ENCODE peak calls at places on chromosomes 12 and 14, in seven cellular contexts. One of them, this sample, is unnamed.

GRCh38 chr12:7441216-7441615 is 2.7 kb downstream of the CD163L1 start:
- DNase-seq in KBM-7: no peak
- DNase-seq in ACHN: no peak
- DNase-seq in AML-193: no peak
- DNase-seq in BE2C: no peak
- DNase-seq in activated CD4-positive, CD25-positive, alpha-beta regulatory T cell treated with anti-CD3 and anti-CD28 coated beads, Interleukin-2, amount 50 U/mL, for 16 hours: no peak
- DNase-seq in NCI-H146: no peak
- DNase-seq in this sample: no peak

GRCh38 chr14:101726295-101726953 is 35.1 kb upstream of the PPP2R5C start:
- DNase-seq in KBM-7: no peak
- DNase-seq in BE2C: no peak
- DNase-seq in NCI-H146: no peak
- DNase-seq in AML-193: no peak
- DNase-seq in ACHN: no peak
- DNase-seq in activated CD4-positive, CD25-positive, alpha-beta regulatory T cell treated with anti-CD3 and anti-CD28 coated beads, Interleukin-2, amount 50 U/mL, for 16 hours: no peak
- DNase-seq in this sample: no peak

GRCh38 chr12:12333980-12334709 is 15.9 kb downstream of the MANSC1 start:
- DNase-seq in NCI-H146: peak; percentile 79
- DNase-seq in KBM-7: peak; percentile 75
- DNase-seq in BE2C: peak; percentile 75
- DNase-seq in activated CD4-positive, CD25-positive, alpha-beta regulatory T cell treated with anti-CD3 and anti-CD28 coated beads, Interleukin-2, amount 50 U/mL, for 16 hours: peak; percentile 17
- DNase-seq in AML-193: peak; percentile 71
- DNase-seq in ACHN: peak; percentile 68
- DNase-seq in this sample: peak; percentile 67

GRCh38 chr14:76421662-76422061 is 45.7 kb downstream of the ESRRB start:
- DNase-seq in BE2C: no peak
- DNase-seq in NCI-H146: no peak
- DNase-seq in ACHN: no peak
- DNase-seq in activated CD4-positive, CD25-positive, alpha-beta regulatory T cell treated with anti-CD3 and anti-CD28 coated beads, Interleukin-2, amount 50 U/mL, for 16 hours: no peak
- DNase-seq in AML-193: no peak
- DNase-seq in KBM-7: no peak
- DNase-seq in this sample: no peak

GRCh38 chr12:58452546-58452945 is 467.8 kb downstream of the LRIG3 start:
- DNase-seq in AML-193: no peak
- DNase-seq in ACHN: no peak
- DNase-seq in BE2C: no peak
- DNase-seq in activated CD4-positive, CD25-positive, alpha-beta regulatory T cell treated with anti-CD3 and anti-CD28 coated beads, Interleukin-2, amount 50 U/mL, for 16 hours: no peak
- DNase-seq in NCI-H146: no peak
- DNase-seq in KBM-7: no peak
- DNase-seq in this sample: no peak

GRCh38 chr14:19902409-19902808 is 18.0 kb upstream of the OR4K5 start:
- DNase-seq in activated CD4-positive, CD25-positive, alpha-beta regulatory T cell treated with anti-CD3 and anti-CD28 coated beads, Interleukin-2, amount 50 U/mL, for 16 hours: no peak
- DNase-seq in BE2C: no peak
- DNase-seq in KBM-7: no peak
- DNase-seq in ACHN: no peak
- DNase-seq in NCI-H146: no peak
- DNase-seq in AML-193: peak; percentile 18
- DNase-seq in this sample: no peak

GRCh38 chr14:78227466-78228077 is 57.4 kb downstream of the NRXN3 start:
- DNase-seq in KBM-7: no peak
- DNase-seq in AML-193: no peak
- DNase-seq in NCI-H146: no peak
- DNase-seq in activated CD4-positive, CD25-positive, alpha-beta regulatory T cell treated with anti-CD3 and anti-CD28 coated beads, Interleukin-2, amount 50 U/mL, for 16 hours: no peak
- DNase-seq in ACHN: peak; percentile 2
- DNase-seq in BE2C: no peak
- DNase-seq in this sample: no peak

GRCh38 chr12:6778571-6779550 is 6.5 kb downstream of the LAG3 start:
- DNase-seq in NCI-H146: peak; percentile 99
- DNase-seq in ACHN: peak; percentile 96
- DNase-seq in BE2C: peak; percentile 98
- DNase-seq in activated CD4-positive, CD25-positive, alpha-beta regulatory T cell treated with anti-CD3 and anti-CD28 coated beads, Interleukin-2, amount 50 U/mL, for 16 hours: peak; percentile 81
- DNase-seq in KBM-7: peak; percentile 97
- DNase-seq in AML-193: peak; percentile 82
- DNase-seq in this sample: peak; percentile 94

GRCh38 chr12:6367969-6368892 is 7.1 kb downstream of the SCNN1A start:
- DNase-seq in ACHN: no peak
- DNase-seq in BE2C: no peak
- DNase-seq in AML-193: peak; percentile 71
- DNase-seq in NCI-H146: no peak
- DNase-seq in KBM-7: peak; percentile 67
- DNase-seq in activated CD4-positive, CD25-positive, alpha-beta regulatory T cell treated with anti-CD3 and anti-CD28 coated beads, Interleukin-2, amount 50 U/mL, for 16 hours: no peak
- DNase-seq in this sample: no peak

GRCh38 chr12:106455100-106455499 is 97.6 kb downstream of the POLR3B start:
- DNase-seq in KBM-7: no peak
- DNase-seq in NCI-H146: no peak
- DNase-seq in BE2C: no peak
- DNase-seq in ACHN: no peak
- DNase-seq in activated CD4-positive, CD25-positive, alpha-beta regulatory T cell treated with anti-CD3 and anti-CD28 coated beads, Interleukin-2, amount 50 U/mL, for 16 hours: no peak
- DNase-seq in AML-193: no peak
- DNase-seq in this sample: no peak

GRCh38 chr12:112005419-112006395 is 7.3 kb downstream of the TMEM116 start:
- DNase-seq in NCI-H146: peak; percentile 31
- DNase-seq in activated CD4-positive, CD25-positive, alpha-beta regulatory T cell treated with anti-CD3 and anti-CD28 coated beads, Interleukin-2, amount 50 U/mL, for 16 hours: no peak
- DNase-seq in BE2C: no peak
- DNase-seq in KBM-7: no peak
- DNase-seq in ACHN: peak; percentile 71
- DNase-seq in AML-193: no peak
- DNase-seq in this sample: no peak

GRCh38 chr12:57319678-57320469 is 68.9 kb upstream of the STAC3 start:
- DNase-seq in NCI-H146: no peak
- DNase-seq in AML-193: no peak
- DNase-seq in BE2C: no peak
- DNase-seq in ACHN: no peak
- DNase-seq in activated CD4-positive, CD25-positive, alpha-beta regulatory T cell treated with anti-CD3 and anti-CD28 coated beads, Interleukin-2, amount 50 U/mL, for 16 hours: no peak
- DNase-seq in KBM-7: no peak
- DNase-seq in this sample: peak; percentile 28

GRCh38 chr12:101727098-101727497 is 12.2 kb downstream of the SYCP3 start:
- DNase-seq in AML-193: no peak
- DNase-seq in ACHN: no peak
- DNase-seq in NCI-H146: no peak
- DNase-seq in KBM-7: no peak
- DNase-seq in BE2C: no peak
- DNase-seq in activated CD4-positive, CD25-positive, alpha-beta regulatory T cell treated with anti-CD3 and anti-CD28 coated beads, Interleukin-2, amount 50 U/mL, for 16 hours: no peak
- DNase-seq in this sample: no peak

GRCh38 chr12:72141381-72141780 is 130.8 kb upstream of the TRHDE start:
- DNase-seq in NCI-H146: no peak
- DNase-seq in KBM-7: peak; percentile 18
- DNase-seq in BE2C: no peak
- DNase-seq in activated CD4-positive, CD25-positive, alpha-beta regulatory T cell treated with anti-CD3 and anti-CD28 coated beads, Interleukin-2, amount 50 U/mL, for 16 hours: no peak
- DNase-seq in ACHN: peak; percentile 39
- DNase-seq in AML-193: peak; percentile 24
- DNase-seq in this sample: no peak

GRCh38 chr14:70920608-70921007 is 13.3 kb downstream of the PCNX1 start:
- DNase-seq in AML-193: no peak
- DNase-seq in NCI-H146: no peak
- DNase-seq in activated CD4-positive, CD25-positive, alpha-beta regulatory T cell treated with anti-CD3 and anti-CD28 coated beads, Interleukin-2, amount 50 U/mL, for 16 hours: no peak
- DNase-seq in KBM-7: no peak
- DNase-seq in BE2C: no peak
- DNase-seq in ACHN: no peak
- DNase-seq in this sample: peak; percentile 39

GRCh38 chr12:121980211-121980891 is 41.3 kb upstream of the BCL7A start:
- DNase-seq in ACHN: no peak
- DNase-seq in BE2C: no peak
- DNase-seq in AML-193: no peak
- DNase-seq in NCI-H146: no peak
- DNase-seq in activated CD4-positive, CD25-positive, alpha-beta regulatory T cell treated with anti-CD3 and anti-CD28 coated beads, Interleukin-2, amount 50 U/mL, for 16 hours: no peak
- DNase-seq in KBM-7: peak; percentile 43
- DNase-seq in this sample: no peak

GRCh38 chr12:99332936-99333591 is 314.5 kb upstream of the GARIN6 start:
- DNase-seq in activated CD4-positive, CD25-positive, alpha-beta regulatory T cell treated with anti-CD3 and anti-CD28 coated beads, Interleukin-2, amount 50 U/mL, for 16 hours: no peak
- DNase-seq in AML-193: no peak
- DNase-seq in KBM-7: no peak
- DNase-seq in NCI-H146: no peak
- DNase-seq in BE2C: no peak
- DNase-seq in ACHN: no peak
- DNase-seq in this sample: no peak

GRCh38 chr14:99231181-99231849 is 40.7 kb downstream of the BCL11B start:
- DNase-seq in NCI-H146: no peak
- DNase-seq in activated CD4-positive, CD25-positive, alpha-beta regulatory T cell treated with anti-CD3 and anti-CD28 coated beads, Interleukin-2, amount 50 U/mL, for 16 hours: no peak
- DNase-seq in AML-193: no peak
- DNase-seq in BE2C: no peak
- DNase-seq in ACHN: no peak
- DNase-seq in KBM-7: no peak
- DNase-seq in this sample: no peak

GRCh38 chr14:73462815-73463214 is 4.5 kb upstream of the NUMB start:
- DNase-seq in activated CD4-positive, CD25-positive, alpha-beta regulatory T cell treated with anti-CD3 and anti-CD28 coated beads, Interleukin-2, amount 50 U/mL, for 16 hours: no peak
- DNase-seq in KBM-7: no peak
- DNase-seq in ACHN: no peak
- DNase-seq in NCI-H146: no peak
- DNase-seq in BE2C: peak; percentile 27
- DNase-seq in AML-193: no peak
- DNase-seq in this sample: peak; percentile 62

GRCh38 chr14:24312736-24313507 is 1.6 kb downstream of the LTB4R start:
- DNase-seq in KBM-7: peak; percentile 82
- DNase-seq in BE2C: no peak
- DNase-seq in NCI-H146: no peak
- DNase-seq in AML-193: peak; percentile 94
- DNase-seq in activated CD4-positive, CD25-positive, alpha-beta regulatory T cell treated with anti-CD3 and anti-CD28 coated beads, Interleukin-2, amount 50 U/mL, for 16 hours: no peak
- DNase-seq in ACHN: peak; percentile 32
- DNase-seq in this sample: peak; percentile 78

GRCh38 chr12:117228239-117228638 is 38.0 kb upstream of the FBXO21 start:
- DNase-seq in BE2C: no peak
- DNase-seq in ACHN: no peak
- DNase-seq in AML-193: no peak
- DNase-seq in NCI-H146: no peak
- DNase-seq in activated CD4-positive, CD25-positive, alpha-beta regulatory T cell treated with anti-CD3 and anti-CD28 coated beads, Interleukin-2, amount 50 U/mL, for 16 hours: no peak
- DNase-seq in KBM-7: no peak
- DNase-seq in this sample: no peak

GRCh38 chr14:65038966-65039365 is 52.3 kb downstream of the FNTB start:
- DNase-seq in BE2C: no peak
- DNase-seq in ACHN: no peak
- DNase-seq in AML-193: no peak
- DNase-seq in activated CD4-positive, CD25-positive, alpha-beta regulatory T cell treated with anti-CD3 and anti-CD28 coated beads, Interleukin-2, amount 50 U/mL, for 16 hours: no peak
- DNase-seq in KBM-7: no peak
- DNase-seq in NCI-H146: no peak
- DNase-seq in this sample: no peak

GRCh38 chr14:90087433-90087832 is 25.6 kb downstream of the KCNK13 start:
- DNase-seq in BE2C: no peak
- DNase-seq in KBM-7: peak; percentile 39
- DNase-seq in NCI-H146: no peak
- DNase-seq in AML-193: peak; percentile 90
- DNase-seq in activated CD4-positive, CD25-positive, alpha-beta regulatory T cell treated with anti-CD3 and anti-CD28 coated beads, Interleukin-2, amount 50 U/mL, for 16 hours: no peak
- DNase-seq in ACHN: peak; percentile 15
- DNase-seq in this sample: no peak

GRCh38 chr12:95995238-95996031 is 709 bp downstream of the HAL start:
- DNase-seq in BE2C: no peak
- DNase-seq in KBM-7: no peak
- DNase-seq in NCI-H146: peak; percentile 3
- DNase-seq in AML-193: no peak
- DNase-seq in ACHN: no peak
- DNase-seq in activated CD4-positive, CD25-positive, alpha-beta regulatory T cell treated with anti-CD3 and anti-CD28 coated beads, Interleukin-2, amount 50 U/mL, for 16 hours: no peak
- DNase-seq in this sample: no peak

GRCh38 chr12:4791497-4791896 is 71.3 kb downstream of the GALNT8 start:
- DNase-seq in BE2C: no peak
- DNase-seq in KBM-7: no peak
- DNase-seq in NCI-H146: no peak
- DNase-seq in ACHN: no peak
- DNase-seq in activated CD4-positive, CD25-positive, alpha-beta regulatory T cell treated with anti-CD3 and anti-CD28 coated beads, Interleukin-2, amount 50 U/mL, for 16 hours: no peak
- DNase-seq in AML-193: no peak
- DNase-seq in this sample: no peak

GRCh38 chr14:90681889-90682429 is 134.3 kb downstream of the TTC7B start:
- DNase-seq in ACHN: no peak
- DNase-seq in NCI-H146: no peak
- DNase-seq in KBM-7: no peak
- DNase-seq in BE2C: no peak
- DNase-seq in AML-193: no peak
- DNase-seq in activated CD4-positive, CD25-positive, alpha-beta regulatory T cell treated with anti-CD3 and anti-CD28 coated beads, Interleukin-2, amount 50 U/mL, for 16 hours: no peak
- DNase-seq in this sample: no peak

GRCh38 chr12:128951448-128951847 is 98.2 kb downstream of the GLT1D1 start:
- DNase-seq in activated CD4-positive, CD25-positive, alpha-beta regulatory T cell treated with anti-CD3 and anti-CD28 coated beads, Interleukin-2, amount 50 U/mL, for 16 hours: no peak
- DNase-seq in KBM-7: no peak
- DNase-seq in NCI-H146: no peak
- DNase-seq in BE2C: no peak
- DNase-seq in AML-193: no peak
- DNase-seq in ACHN: no peak
- DNase-seq in this sample: no peak

GRCh38 chr14:81517798-81518398 is 15.8 kb downstream of the SEL1L start:
- DNase-seq in BE2C: no peak
- DNase-seq in activated CD4-positive, CD25-positive, alpha-beta regulatory T cell treated with anti-CD3 and anti-CD28 coated beads, Interleukin-2, amount 50 U/mL, for 16 hours: no peak
- DNase-seq in KBM-7: no peak
- DNase-seq in AML-193: no peak
- DNase-seq in NCI-H146: no peak
- DNase-seq in ACHN: no peak
- DNase-seq in this sample: no peak

GRCh38 chr14:44962573-44963528 is 861 bp downstream of the TOGARAM1 start:
- DNase-seq in AML-193: no peak
- DNase-seq in activated CD4-positive, CD25-positive, alpha-beta regulatory T cell treated with anti-CD3 and anti-CD28 coated beads, Interleukin-2, amount 50 U/mL, for 16 hours: no peak
- DNase-seq in BE2C: no peak
- DNase-seq in NCI-H146: peak; percentile 71
- DNase-seq in ACHN: peak; percentile 35
- DNase-seq in KBM-7: peak; percentile 63
- DNase-seq in this sample: peak; percentile 69

GRCh38 chr14:50447491-50447890 is 50.8 kb upstream of the CDKL1 start:
- DNase-seq in KBM-7: no peak
- DNase-seq in NCI-H146: no peak
- DNase-seq in BE2C: no peak
- DNase-seq in ACHN: peak; percentile 4
- DNase-seq in AML-193: no peak
- DNase-seq in activated CD4-positive, CD25-positive, alpha-beta regulatory T cell treated with anti-CD3 and anti-CD28 coated beads, Interleukin-2, amount 50 U/mL, for 16 hours: no peak
- DNase-seq in this sample: peak; percentile 81

GRCh38 chr14:49950275-49951250 is 57.7 kb downstream of the ARF6 start:
- DNase-seq in ACHN: no peak
- DNase-seq in NCI-H146: peak; percentile 30
- DNase-seq in AML-193: no peak
- DNase-seq in BE2C: no peak
- DNase-seq in activated CD4-positive, CD25-positive, alpha-beta regulatory T cell treated with anti-CD3 and anti-CD28 coated beads, Interleukin-2, amount 50 U/mL, for 16 hours: no peak
- DNase-seq in KBM-7: no peak
- DNase-seq in this sample: peak; percentile 18

GRCh38 chr12:121795029-121795977 is 1.8 kb upstream of the RHOF start:
- DNase-seq in AML-193: peak; percentile 75
- DNase-seq in KBM-7: peak; percentile 91
- DNase-seq in NCI-H146: peak; percentile 61
- DNase-seq in activated CD4-positive, CD25-positive, alpha-beta regulatory T cell treated with anti-CD3 and anti-CD28 coated beads, Interleukin-2, amount 50 U/mL, for 16 hours: peak; percentile 76
- DNase-seq in ACHN: peak; percentile 89
- DNase-seq in BE2C: peak; percentile 88
- DNase-seq in this sample: peak; percentile 86

GRCh38 chr12:10170199-10170598 is 1.7 kb downstream of the OLR1 start:
- DNase-seq in ACHN: no peak
- DNase-seq in BE2C: no peak
- DNase-seq in activated CD4-positive, CD25-positive, alpha-beta regulatory T cell treated with anti-CD3 and anti-CD28 coated beads, Interleukin-2, amount 50 U/mL, for 16 hours: no peak
- DNase-seq in AML-193: peak; percentile 78
- DNase-seq in KBM-7: no peak
- DNase-seq in NCI-H146: no peak
- DNase-seq in this sample: no peak

GRCh38 chr12:120999191-121000120 is 16.8 kb downstream of the C12orf43 start:
- DNase-seq in NCI-H146: no peak
- DNase-seq in KBM-7: no peak
- DNase-seq in AML-193: no peak
- DNase-seq in BE2C: peak; percentile 35
- DNase-seq in activated CD4-positive, CD25-positive, alpha-beta regulatory T cell treated with anti-CD3 and anti-CD28 coated beads, Interleukin-2, amount 50 U/mL, for 16 hours: no peak
- DNase-seq in ACHN: no peak
- DNase-seq in this sample: no peak

GRCh38 chr12:80268924-80269749 is 169.8 kb downstream of the OTOGL start:
- DNase-seq in activated CD4-positive, CD25-positive, alpha-beta regulatory T cell treated with anti-CD3 and anti-CD28 coated beads, Interleukin-2, amount 50 U/mL, for 16 hours: no peak
- DNase-seq in NCI-H146: no peak
- DNase-seq in AML-193: no peak
- DNase-seq in KBM-7: no peak
- DNase-seq in BE2C: no peak
- DNase-seq in ACHN: peak; percentile 94
- DNase-seq in this sample: peak; percentile 92